ENCODE peak calls at places on chromosome 9, in six cellular contexts. W is IMR-90, Y is neuronal stem cell, B is mesendoderm, C is mesenchymal stem cell, G is H1. F is an unnamed sample.

GRCh38 chr9:113646946-113647914 is 183.7 kb downstream of the RGS3 start:
- DNase-seq in Y (no peak), C (no peak), W (no peak), G (no peak), B (no peak), F (no peak)

GRCh38 chr9:137439158-137439714 is 1.9 kb downstream of the ENTPD8 start:
- DNase-seq in G (no peak), B (no peak), Y (no peak), C (no peak), W (no peak), F (no peak)

GRCh38 chr9:98107926-98108325 is 11.1 kb downstream of the TRIM14 start:
- DNase-seq in C (no peak), B (no peak), G (no peak), W (no peak), Y (no peak), F (no peak)

GRCh38 chr9:69633716-69634115 is 38.5 kb downstream of the APBA1 start:
- DNase-seq in B (no peak), G (no peak), C (no peak), Y (no peak), W (no peak), F (no peak)

GRCh38 chr9:79383096-79383495 is 188.7 kb upstream of the TLE4 start:
- DNase-seq in Y (no peak), W (no peak), C (no peak), B (no peak), G (no peak), F (no peak)

GRCh38 chr9:23829580-23830458 is 3.8 kb upstream of the ELAVL2 start:
- DNase-seq in Y (no peak), W (peak), C (peak), B (peak), G (no peak), F (peak)

GRCh38 chr9:13274901-13275641 is 4.4 kb downstream of the MPDZ start:
- DNase-seq in C (peak), G (no peak), B (peak), W (peak), Y (no peak), F (no peak)

GRCh38 chr9:92328225-92328624 is 2.5 kb downstream of the CENPP start:
- DNase-seq in G (no peak), W (peak), Y (no peak), C (peak), B (peak), F (no peak)

GRCh38 chr9:131674425-131675421 is 65.2 kb downstream of the RAPGEF1 start:
- DNase-seq in Y (no peak), G (no peak), W (no peak), C (no peak), B (no peak), F (no peak)
- H3K4ac ChIP-seq in Y (no peak), G (no peak), W (peak), C (peak), B (peak), F (peak)

GRCh38 chr9:127540664-127541041 is 71.4 kb upstream of the STXBP1 start:
- DNase-seq in Y (no peak), C (peak), B (no peak), W (no peak), G (no peak), F (peak)
- H3K4ac ChIP-seq in Y (no peak), C (peak), B (no peak), W (peak), G (no peak), F (no peak)

DNA sequence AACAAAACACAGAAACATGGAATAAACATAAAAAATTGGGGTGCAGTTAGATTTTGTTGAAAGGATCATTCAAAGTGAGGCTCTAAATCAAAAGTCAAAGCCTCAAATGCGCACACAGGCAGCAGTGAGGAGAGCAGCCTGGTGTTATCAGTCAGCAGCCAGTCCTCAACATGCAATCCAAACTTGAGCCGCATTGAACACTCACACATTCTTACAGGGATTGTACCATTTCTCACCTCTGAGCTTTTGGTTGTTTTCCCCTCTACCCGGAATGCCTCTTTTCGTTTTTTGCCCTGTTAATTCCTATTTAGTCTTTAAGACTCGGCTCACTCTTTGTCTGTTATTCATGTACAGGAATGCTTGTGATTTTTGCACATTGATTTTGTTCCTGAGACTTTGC is 81.1 kb upstream of the PUM3 start:
- DNase-seq in C (no peak), W (no peak), B (no peak), Y (no peak), G (no peak), F (no peak)
- H3K4ac ChIP-seq in C (no peak), W (no peak), B (no peak), Y (no peak), G (no peak), F (no peak)

GRCh38 chr9:124135813-124136365 is 121.9 kb upstream of the NEK6 start:
- DNase-seq in Y (no peak), B (no peak), G (no peak), C (no peak), W (no peak), F (no peak)

GRCh38 chr9:124139001-124139400 is 118.7 kb upstream of the NEK6 start:
- DNase-seq in C (peak), B (no peak), Y (no peak), W (peak), G (no peak), F (no peak)

GRCh38 chr9:124137944-124138335 is 119.8 kb upstream of the NEK6 start:
- DNase-seq in C (no peak), B (no peak), Y (no peak), G (no peak), W (no peak), F (no peak)

GRCh38 chr9:124134526-124134925 is 123.0 kb downstream of the LHX2 start:
- DNase-seq in G (no peak), Y (no peak), C (no peak), W (no peak), B (no peak), F (no peak)

DNA sequence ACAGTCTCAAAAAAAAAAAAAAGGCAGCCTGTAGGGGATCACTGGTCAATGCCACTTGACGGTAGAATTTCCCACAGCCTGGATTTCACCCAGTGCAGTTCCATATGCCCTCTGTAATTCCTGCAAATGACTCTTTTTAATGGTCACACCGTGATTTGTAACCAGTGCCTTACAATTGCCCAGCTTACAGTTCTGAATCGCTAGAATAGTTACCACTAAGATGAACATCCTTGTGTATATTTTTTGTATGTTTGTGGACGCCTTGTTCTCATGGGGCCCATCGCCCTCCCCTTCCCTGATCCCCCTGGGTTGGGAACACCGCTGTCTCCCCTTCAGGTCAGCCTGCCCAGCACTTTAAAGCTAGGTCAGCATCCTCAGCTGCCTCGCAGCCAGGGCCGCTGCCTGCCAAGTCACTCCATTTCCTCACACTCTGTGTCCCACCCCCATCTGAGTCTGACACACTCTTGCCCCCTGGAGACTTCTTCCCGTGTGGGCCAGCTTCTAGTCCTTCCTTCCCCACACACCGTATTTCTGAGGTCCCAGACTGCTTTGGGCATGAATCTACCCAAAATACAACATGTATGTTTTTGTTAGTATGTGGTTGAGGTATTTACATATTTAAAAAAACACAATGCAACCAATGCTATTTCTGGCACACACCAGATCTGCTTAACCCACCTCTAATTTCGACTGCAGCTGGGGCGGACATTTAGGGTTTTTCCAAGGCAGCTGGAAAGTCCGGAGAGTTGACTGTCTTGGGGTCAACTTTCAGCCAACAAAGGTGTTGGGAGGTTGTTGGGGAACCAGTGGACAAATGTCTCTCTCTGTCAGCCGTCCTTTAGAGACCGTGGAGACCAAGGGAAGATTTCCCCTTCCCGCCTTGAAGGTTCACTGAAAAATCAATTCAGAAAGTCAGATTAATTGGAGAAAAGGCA is 120.5 kb upstream of the NEK6 start:
- DNase-seq in C (no peak), B (no peak), Y (no peak), W (peak), G (no peak), F (no peak)
- H3K4ac ChIP-seq in C (no peak), B (no peak), Y (no peak), W (no peak), G (no peak), F (no peak)

GRCh38 chr9:123335986-123336329 is 20.0 kb upstream of the CRB2 start:
- DNase-seq in B (no peak), C (no peak), W (no peak), G (no peak), Y (no peak), F (no peak)
- H3K4ac ChIP-seq in B (no peak), C (no peak), W (no peak), G (no peak), Y (no peak), F (no peak)